ENCODE peak calls at places on chromosomes 7 and 10, in nine cellular contexts. B is NCI-H187 treated with DMSO at 0.1 percent for 48 hours; V is left ventricle myocardium superior; A is HCEC 1CT; N is C1 segment of cervical spinal cord; Z is HEK293T; D is NCI-H2107; Q is GM10248; I is CD8-positive, alpha-beta memory T cell. H is an unnamed sample.

GRCh38 chr10:79321494-79321882 is 25.8 kb upstream of the PPIF start:
- DNase-seq in B (no peak), V (no peak), A (no peak), N (no peak), Z (no peak), D (no peak), Q (no peak), I (no peak), H (no peak)

GRCh38 chr10:102831322-102832071 is 5.7 kb downstream of the CYP17A1 start:
- DNase-seq in B (no peak), V (no peak), A (no peak), N (no peak), Z (no peak), D (no peak), Q (no peak), I (no peak), H (no peak)

GRCh38 chr10:77846718-77847311 is 79.7 kb downstream of the DLG5 start:
- DNase-seq in B (no peak), V (peak), A (peak), N (peak), Z (peak), D (peak), Q (peak), I (peak), H (peak)

GRCh38 chr10:97780991-97781540 is 9.3 kb upstream of the SFRP5 start:
- DNase-seq in B (no peak), V (no peak), A (no peak), N (no peak), Z (no peak), D (no peak), Q (no peak), I (no peak), H (no peak)

GRCh38 chr10:77631241-77631640 is 6.4 kb downstream of the KCNMA1 start:
- DNase-seq in B (no peak), V (no peak), A (no peak), N (peak), Z (no peak), D (no peak), Q (no peak), I (no peak), H (no peak)

GRCh38 chr7:836429-836828 is 4.2 kb downstream of the SUN1 start:
- DNase-seq in B (no peak), V (no peak), A (peak), N (no peak), Z (peak), D (no peak), Q (no peak), I (no peak), H (no peak)

GRCh38 chr7:144862612-144863319 is 26.9 kb upstream of the TPK1 start:
- DNase-seq in B (no peak), V (no peak), A (no peak), N (no peak), Z (no peak), D (no peak), Q (no peak), I (no peak), H (no peak)

GRCh38 chr7:155214328-155214986 is 83.2 kb upstream of the INSIG1 start:
- DNase-seq in B (no peak), V (no peak), A (no peak), N (no peak), Z (no peak), D (no peak), Q (no peak), I (no peak), H (no peak)

GRCh38 chr10:82961864-82962263 is 1086.9 kb downstream of the NRG3 start:
- DNase-seq in B (no peak), V (no peak), A (no peak), N (no peak), Z (no peak), D (no peak), Q (no peak), I (no peak), H (no peak)

GRCh38 chr10:45627412-45628048 is 45.0 kb downstream of the ZFAND4 start:
- DNase-seq in B (no peak), V (peak), A (no peak), N (no peak), Z (no peak), D (no peak), Q (no peak), I (no peak), H (no peak)

GRCh38 chr7:23530901-23531793 is 634 bp downstream of the TRA2A start:
- DNase-seq in B (no peak), V (peak), A (peak), N (peak), Z (peak), D (no peak), Q (peak), I (peak), H (peak)

GRCh38 chr7:42843209-42843800 is 68.6 kb downstream of the C7orf25 start:
- DNase-seq in B (no peak), V (peak), A (peak), N (peak), Z (peak), D (peak), Q (peak), I (no peak), H (no peak)

GRCh38 chr7:5424689-5425506 is 1.3 kb upstream of the TNRC18 start:
- DNase-seq in B (no peak), V (peak), A (peak), N (peak), Z (no peak), D (no peak), Q (no peak), I (no peak), H (no peak)

GRCh38 chr10:118020365-118020764 is 26.4 kb downstream of the RAB11FIP2 start:
- DNase-seq in B (no peak), V (no peak), A (no peak), N (no peak), Z (no peak), D (no peak), Q (no peak), I (no peak), H (no peak)

GRCh38 chr10:46520941-46521340 is 35.5 kb downstream of the GPRIN2 start:
- DNase-seq in B (no peak), V (peak), A (no peak), N (no peak), Z (no peak), D (no peak), Q (no peak), I (peak), H (no peak)

GRCh38 chr7:100132697-100133137 is 6.0 kb downstream of the MBLAC1 start:
- DNase-seq in B (peak), V (peak), A (peak), N (peak), Z (peak), D (peak), Q (peak), I (peak), H (peak)

H was measured in NCI-H1436.